ENCODE peak calls at places on chromosomes 5 and 9, in four cellular contexts. One of them, this sample, is unnamed. For H3K79me2, the result is how much of the 10 kb centered on the place peaks cover.

GRCh38 chr9:2809692-2810423 is 34.0 kb downstream of the PUM3 start:
- DNase-seq in GM23338: peak
- DNase-seq in hepatocyte: peak
- DNase-seq in mesendoderm: peak
- DNase-seq in this sample: peak

GRCh38 chr9:80875947-80876346 is 813.4 kb downstream of the TLE1 start:
- DNase-seq in GM23338: no peak
- DNase-seq in hepatocyte: no peak
- DNase-seq in mesendoderm: no peak
- DNase-seq in this sample: no peak

GRCh38 chr5:140497897-140498296 is 49.6 kb upstream of the EIF4EBP3 start:
- DNase-seq in GM23338: no peak
- DNase-seq in hepatocyte: peak
- DNase-seq in mesendoderm: no peak
- DNase-seq in this sample: no peak

GRCh38 chr9:110065527-110065926 is 142.4 kb downstream of the C9orf152 start:
- DNase-seq in GM23338: no peak
- DNase-seq in hepatocyte: no peak
- DNase-seq in mesendoderm: no peak
- DNase-seq in this sample: no peak

GRCh38 chr9:110371411-110372013 is 33.8 kb upstream of the TXNDC8 start:
- DNase-seq in GM23338: no peak
- DNase-seq in hepatocyte: no peak
- DNase-seq in mesendoderm: peak
- DNase-seq in this sample: no peak

GRCh38 chr9:124045076-124045829 is 33.7 kb downstream of the LHX2 start:
- DNase-seq in GM23338: peak
- DNase-seq in hepatocyte: peak
- DNase-seq in mesendoderm: no peak
- DNase-seq in this sample: peak

GRCh38 chr5:132684496-132684895 is 10.7 kb downstream of the IL4 start:
- DNase-seq in GM23338: no peak
- DNase-seq in hepatocyte: no peak
- DNase-seq in mesendoderm: no peak
- DNase-seq in this sample: no peak

GRCh38 chr5:112186401-112186990 is 232.6 kb downstream of the EPB41L4A start:
- DNase-seq in GM23338: peak
- DNase-seq in hepatocyte: peak
- DNase-seq in mesendoderm: peak
- DNase-seq in this sample: no peak

GRCh38 chr9:86975086-86975485 is 27.8 kb upstream of the GAS1 start:
- DNase-seq in GM23338: no peak
- DNase-seq in hepatocyte: no peak
- DNase-seq in mesendoderm: no peak
- DNase-seq in this sample: no peak

GRCh38 chr5:127840198-127840524 is 137.0 kb downstream of the CCDC192 start:
- DNase-seq in GM23338: no peak
- DNase-seq in hepatocyte: no peak
- DNase-seq in mesendoderm: no peak
- DNase-seq in this sample: no peak

GRCh38 chr9:23790341-23791260 is 35.4 kb downstream of the ELAVL2 start:
- DNase-seq in GM23338: no peak
- DNase-seq in hepatocyte: no peak
- DNase-seq in mesendoderm: no peak
- DNase-seq in this sample: peak

GRCh38 chr9:15735083-15735974 is 182.5 kb downstream of the CCDC171 start:
- DNase-seq in GM23338: no peak
- DNase-seq in hepatocyte: peak
- DNase-seq in mesendoderm: no peak
- DNase-seq in this sample: peak

GRCh38 chr5:33890147-33890546 is 1.6 kb downstream of the ADAMTS12 start:
- DNase-seq in GM23338: peak
- DNase-seq in hepatocyte: no peak
- DNase-seq in mesendoderm: peak
- DNase-seq in this sample: peak

GRCh38 chr5:5467737-5468136 is 45.3 kb downstream of the ICE1 start:
- DNase-seq in GM23338: no peak
- DNase-seq in hepatocyte: no peak
- DNase-seq in mesendoderm: no peak
- DNase-seq in this sample: peak

GRCh38 chr9:36894695-36895310 is 139.3 kb downstream of the PAX5 start:
- DNase-seq in GM23338: no peak
- DNase-seq in hepatocyte: no peak
- DNase-seq in mesendoderm: no peak
- DNase-seq in this sample: no peak

GRCh38 chr5:179772355-179772754 is 21.4 kb upstream of the LTC4S start:
- DNase-seq in GM23338: no peak
- DNase-seq in hepatocyte: no peak
- DNase-seq in mesendoderm: no peak
- DNase-seq in this sample: peak

GRCh38 chr5:172918421-172919371 is 40.5 kb upstream of the RPL26L1 start:
- DNase-seq in GM23338: no peak
- DNase-seq in hepatocyte: no peak
- DNase-seq in mesendoderm: no peak
- DNase-seq in this sample: peak

GRCh38 chr5:138603521-138603920 is 28.3 kb upstream of the HSPA9 start:
- DNase-seq in GM23338: no peak
- DNase-seq in hepatocyte: peak
- DNase-seq in mesendoderm: no peak
- DNase-seq in this sample: no peak

GRCh38 chr9:124020520-124021384 is 9.2 kb downstream of the LHX2 start:
- DNase-seq in GM23338: peak
- DNase-seq in hepatocyte: no peak
- DNase-seq in mesendoderm: no peak
- DNase-seq in this sample: peak

GRCh38 chr5:29805804-29806203 is 1387.7 kb upstream of the CDH6 start:
- DNase-seq in GM23338: no peak
- DNase-seq in hepatocyte: no peak
- DNase-seq in mesendoderm: no peak
- DNase-seq in this sample: no peak

GRCh38 chr9:127419306-127419705 is 4.9 kb upstream of the ZNF79 start:
- DNase-seq in GM23338: no peak
- DNase-seq in hepatocyte: no peak
- DNase-seq in mesendoderm: no peak
- DNase-seq in this sample: no peak

GRCh38 chr5:34914671-34915138 is 599 bp downstream of the RAD1 start:
- DNase-seq in GM23338: peak
- DNase-seq in hepatocyte: peak
- DNase-seq in mesendoderm: no peak
- DNase-seq in this sample: peak

GRCh38 chr5:59745422-59745863 is 148.1 kb downstream of the PDE4D start:
- DNase-seq in GM23338: no peak
- DNase-seq in hepatocyte: peak
- DNase-seq in mesendoderm: no peak
- DNase-seq in this sample: no peak

GRCh38 chr5:72837524-72838096 is 21.1 kb downstream of the TNPO1 start:
- DNase-seq in GM23338: no peak
- DNase-seq in hepatocyte: no peak
- DNase-seq in mesendoderm: no peak
- DNase-seq in this sample: peak

GRCh38 chr5:127958421-127959011 is 125.0 kb upstream of the SLC12A2 start:
- DNase-seq in GM23338: no peak
- DNase-seq in hepatocyte: peak
- DNase-seq in mesendoderm: no peak
- DNase-seq in this sample: no peak

GRCh38 chr9:130860458-130861316 is 25.6 kb downstream of the ABL1 start:
- DNase-seq in GM23338: peak
- DNase-seq in hepatocyte: peak
- DNase-seq in mesendoderm: peak
- DNase-seq in this sample: peak

GRCh38 chr9:97293827-97294226 is 13.6 kb upstream of the CCDC180 start:
- DNase-seq in GM23338: no peak
- DNase-seq in hepatocyte: no peak
- DNase-seq in mesendoderm: no peak
- DNase-seq in this sample: no peak

DNA sequence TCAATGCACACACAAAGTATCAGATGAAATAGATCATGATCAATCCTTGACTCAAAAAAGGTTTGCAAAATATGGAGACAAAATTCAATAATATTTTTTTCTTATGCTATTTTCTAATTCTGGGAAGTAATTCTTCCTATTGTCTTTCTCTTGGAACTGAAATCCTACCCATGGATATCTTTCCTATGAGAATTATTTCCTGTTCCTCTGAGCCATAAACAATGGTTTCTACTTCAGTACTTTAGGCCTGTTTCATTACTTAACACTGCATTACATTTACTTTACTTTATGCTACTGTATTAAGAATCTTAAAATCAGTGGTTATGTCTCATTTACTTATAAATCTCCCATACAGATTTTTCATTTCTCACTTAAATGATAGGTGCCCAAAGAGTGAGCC is 1025.4 kb upstream of the ACO1 start:
- DNase-seq in GM23338: no peak
- DNase-seq in hepatocyte: no peak
- DNase-seq in mesendoderm: no peak
- DNase-seq in this sample: no peak
- H3K4me3 ChIP-seq in GM23338: no peak
- H3K4me3 ChIP-seq in hepatocyte: no peak
- H3K4me3 ChIP-seq in mesendoderm: no peak
- H3K4me3 ChIP-seq in this sample: no peak

GRCh38 chr9:112529316-112529715 is 42.7 kb downstream of the KIAA1958 start:
- DNase-seq in GM23338: no peak
- DNase-seq in hepatocyte: no peak
- DNase-seq in mesendoderm: no peak
- DNase-seq in this sample: no peak
- H3K79me2 ChIP-seq in GM23338: half or more
- H3K79me2 ChIP-seq in hepatocyte: half or more
- H3K79me2 ChIP-seq in mesendoderm: under half
- H3K79me2 ChIP-seq in this sample: under half

GRCh38 chr9:133672503-133673259 is 36.5 kb downstream of the DBH start:
- DNase-seq in GM23338: no peak
- DNase-seq in hepatocyte: no peak
- DNase-seq in mesendoderm: no peak
- DNase-seq in this sample: no peak
- H3K27ac ChIP-seq in GM23338: no peak
- H3K27ac ChIP-seq in hepatocyte: no peak
- H3K27ac ChIP-seq in mesendoderm: no peak
- H3K27ac ChIP-seq in this sample: no peak

GRCh38 chr5:3597002-3597726 is 1.5 kb downstream of the IRX1 start:
- DNase-seq in GM23338: peak
- DNase-seq in hepatocyte: no peak
- DNase-seq in mesendoderm: peak
- DNase-seq in this sample: peak
- H3K4me3 ChIP-seq in GM23338: peak
- H3K4me3 ChIP-seq in hepatocyte: no peak
- H3K4me3 ChIP-seq in mesendoderm: no peak
- H3K4me3 ChIP-seq in this sample: peak

GRCh38 chr5:115856936-115857524 is 15.3 kb downstream of the AP3S1 start:
- DNase-seq in GM23338: no peak
- DNase-seq in hepatocyte: no peak
- DNase-seq in mesendoderm: no peak
- DNase-seq in this sample: no peak
- H3K79me2 ChIP-seq in GM23338: half or more
- H3K79me2 ChIP-seq in hepatocyte: half or more
- H3K79me2 ChIP-seq in mesendoderm: under half
- H3K79me2 ChIP-seq in this sample: half or more

DNA sequence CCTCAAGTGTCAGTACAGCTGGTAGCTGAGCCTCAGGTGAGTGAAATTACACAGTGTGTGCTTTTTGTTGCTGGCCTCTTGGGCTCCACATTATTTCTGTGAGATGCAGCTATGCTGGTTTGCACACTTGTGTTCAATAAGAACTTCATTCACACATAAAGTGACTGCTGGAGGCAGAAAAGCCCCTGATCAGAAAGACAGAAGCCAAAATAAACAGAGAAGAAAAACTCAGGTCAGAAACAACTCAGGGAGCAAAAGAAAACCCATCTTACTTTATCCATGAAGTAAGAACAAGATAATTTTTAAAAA is 15.1 kb downstream of the PNPLA7 start:
- DNase-seq in GM23338: no peak
- DNase-seq in hepatocyte: no peak
- DNase-seq in mesendoderm: no peak
- DNase-seq in this sample: no peak
- H3K27ac ChIP-seq in GM23338: no peak
- H3K27ac ChIP-seq in hepatocyte: no peak
- H3K27ac ChIP-seq in mesendoderm: no peak
- H3K27ac ChIP-seq in this sample: no peak

GRCh38 chr9:134648701-134649525 is 7.3 kb downstream of the COL5A1 start:
- DNase-seq in GM23338: no peak
- DNase-seq in hepatocyte: no peak
- DNase-seq in mesendoderm: no peak
- DNase-seq in this sample: peak
- H3K4me3 ChIP-seq in GM23338: no peak
- H3K4me3 ChIP-seq in hepatocyte: no peak
- H3K4me3 ChIP-seq in mesendoderm: no peak
- H3K4me3 ChIP-seq in this sample: peak